ENCODE peak calls at places on chromosomes 4 and X, in five cellular contexts. L, O, G, Y and E are unnamed samples.

GRCh38 chr4:51885371-51885770 is 42.4 kb downstream of the DCUN1D4 start:
- DNase-seq in L (peak), O (peak), G (peak), Y (no peak), E (no peak)

GRCh38 chr4:85823295-85823694 is 348.3 kb downstream of the ARHGAP24 start:
- DNase-seq in L (no peak), O (peak), G (peak), Y (no peak), E (peak)

GRCh38 chr4:16140520-16141249 is 56.9 kb upstream of the PROM1 start:
- DNase-seq in L (no peak), O (peak), G (peak), Y (no peak), E (peak)

GRCh38 chr4:185849543-185850185 is 37.7 kb upstream of the SORBS2 start:
- DNase-seq in L (no peak), O (no peak), G (no peak), Y (no peak), E (no peak)

GRCh38 chrX:18676470-18676869 is 4.6 kb upstream of the RS1 start:
- DNase-seq in L (no peak), O (no peak), G (peak), Y (no peak), E (peak)

GRCh38 chrX:11437642-11438379 is 144.6 kb downstream of the AMELX start:
- DNase-seq in L (no peak), O (peak), G (peak), Y (no peak), E (no peak)

GRCh38 chrX:56947695-56948094 is 47.6 kb downstream of the SPIN3 start:
- DNase-seq in L (no peak), O (peak), G (peak), Y (no peak), E (no peak)

GRCh38 chr4:18167831-18168230 is 146.3 kb upstream of the LCORL start:
- DNase-seq in L (no peak), O (no peak), G (no peak), Y (no peak), E (no peak)

GRCh38 chrX:52504551-52504950 is 8.9 kb downstream of the XAGE1A start:
- DNase-seq in L (no peak), O (no peak), G (no peak), Y (no peak), E (no peak)

GRCh38 chr4:8010618-8011017 is 71.0 kb upstream of the AFAP1 start:
- DNase-seq in L (no peak), O (no peak), G (peak), Y (peak), E (peak)

GRCh38 chrX:24498975-24499374 is 33.9 kb downstream of the PDK3 start:
- DNase-seq in L (peak), O (peak), G (no peak), Y (no peak), E (no peak)

GRCh38 chr4:15007201-15007600 is 4.9 kb downstream of the CPEB2 start:
- DNase-seq in L (no peak), O (no peak), G (peak), Y (no peak), E (no peak)

GRCh38 chr4:82798168-82799005 is at the start of gene SCD5:
- DNase-seq in L (peak), O (peak), G (peak), Y (peak), E (peak)

GRCh38 chr4:180925800-180926199 is 1317.4 kb upstream of the TENM3 start:
- DNase-seq in L (no peak), O (peak), G (no peak), Y (no peak), E (no peak)

GRCh38 chr4:8345946-8346814 is 76.6 kb downstream of the HTRA3 start:
- DNase-seq in L (no peak), O (no peak), G (no peak), Y (no peak), E (peak)

GRCh38 chrX:129534816-129535578 is 5.1 kb upstream of the OCRL start:
- DNase-seq in L (no peak), O (peak), G (peak), Y (no peak), E (no peak)

GRCh38 chr4:82898322-82899243 is 2.0 kb upstream of the THAP9 start:
- DNase-seq in L (peak), O (peak), G (peak), Y (no peak), E (peak)

GRCh38 chrX:152428596-152428995 is 22.5 kb downstream of the GABRA3 start:
- DNase-seq in L (no peak), O (no peak), G (no peak), Y (no peak), E (no peak)

GRCh38 chr4:94516067-94516466 is 64.3 kb downstream of the PDLIM5 start:
- DNase-seq in L (no peak), O (peak), G (peak), Y (no peak), E (no peak)

GRCh38 chrX:15714529-15714928 is 23.5 kb upstream of the CA5B start:
- DNase-seq in L (no peak), O (peak), G (no peak), Y (no peak), E (no peak)